ENCODE peak calls at places on chromosomes 5 and 9, in six cellular contexts. One of them, this sample, is unnamed.
A peak's percentile ranks its signal among the peaks of the same experiment; 100 is the strongest.

GRCh38 chr5:160333726-160334125 is 21.4 kb upstream of the CCNJL start:
- DNase-seq in left ventricle myocardium inferior: no peak
- DNase-seq in fibroblast of lung: peak; percentile 40
- DNase-seq in tibial nerve: no peak
- DNase-seq in psoas muscle: no peak
- DNase-seq in spleen: no peak
- DNase-seq in this sample: no peak

GRCh38 chr5:146745937-146746577 is 132.5 kb downstream of the PPP2R2B start:
- DNase-seq in left ventricle myocardium inferior: no peak
- DNase-seq in fibroblast of lung: peak; percentile 30
- DNase-seq in tibial nerve: no peak
- DNase-seq in psoas muscle: no peak
- DNase-seq in spleen: no peak
- DNase-seq in this sample: no peak

GRCh38 chr9:19174127-19174921 is 47.0 kb upstream of the PLIN2 start:
- DNase-seq in left ventricle myocardium inferior: peak; percentile 62
- DNase-seq in fibroblast of lung: peak; percentile 78
- DNase-seq in tibial nerve: peak; percentile 47
- DNase-seq in psoas muscle: peak; percentile 83
- DNase-seq in spleen: no peak
- DNase-seq in this sample: no peak

GRCh38 chr5:164562271-164562856 is 1056.9 kb downstream of the MAT2B start:
- DNase-seq in left ventricle myocardium inferior: no peak
- DNase-seq in fibroblast of lung: peak; percentile 18
- DNase-seq in tibial nerve: no peak
- DNase-seq in psoas muscle: no peak
- DNase-seq in spleen: no peak
- DNase-seq in this sample: no peak

GRCh38 chr9:108759399-108759798 is 96.4 kb downstream of the ACTL7B start:
- DNase-seq in left ventricle myocardium inferior: no peak
- DNase-seq in fibroblast of lung: no peak
- DNase-seq in tibial nerve: no peak
- DNase-seq in psoas muscle: no peak
- DNase-seq in spleen: no peak
- DNase-seq in this sample: no peak

GRCh38 chr5:150022163-150022540 is 21.6 kb downstream of the HMGXB3 start:
- DNase-seq in left ventricle myocardium inferior: no peak
- DNase-seq in fibroblast of lung: peak; percentile 95
- DNase-seq in tibial nerve: no peak
- DNase-seq in psoas muscle: no peak
- DNase-seq in spleen: no peak
- DNase-seq in this sample: peak; percentile 78

GRCh38 chr5:170179626-170180025 is 53.2 kb upstream of the C5orf58 start:
- DNase-seq in left ventricle myocardium inferior: no peak
- DNase-seq in fibroblast of lung: no peak
- DNase-seq in tibial nerve: no peak
- DNase-seq in psoas muscle: no peak
- DNase-seq in spleen: no peak
- DNase-seq in this sample: no peak

GRCh38 chr5:177189416-177189815 is 55.8 kb downstream of the NSD1 start:
- DNase-seq in left ventricle myocardium inferior: no peak
- DNase-seq in fibroblast of lung: peak; percentile 55
- DNase-seq in tibial nerve: no peak
- DNase-seq in psoas muscle: no peak
- DNase-seq in spleen: no peak
- DNase-seq in this sample: no peak

GRCh38 chr9:128764361-128764760 is 7.4 kb downstream of the ZER1 start:
- DNase-seq in left ventricle myocardium inferior: no peak
- DNase-seq in fibroblast of lung: no peak
- DNase-seq in tibial nerve: no peak
- DNase-seq in psoas muscle: no peak
- DNase-seq in spleen: no peak
- DNase-seq in this sample: no peak

GRCh38 chr5:74016373-74016772 is 390.4 kb downstream of the ARHGEF28 start:
- DNase-seq in left ventricle myocardium inferior: no peak
- DNase-seq in fibroblast of lung: no peak
- DNase-seq in tibial nerve: no peak
- DNase-seq in psoas muscle: no peak
- DNase-seq in spleen: no peak
- DNase-seq in this sample: no peak

GRCh38 chr5:14574891-14575496 is 6.6 kb upstream of the OTULINL start:
- DNase-seq in left ventricle myocardium inferior: peak; percentile 42
- DNase-seq in fibroblast of lung: no peak
- DNase-seq in tibial nerve: no peak
- DNase-seq in psoas muscle: peak; percentile 20
- DNase-seq in spleen: no peak
- DNase-seq in this sample: peak; percentile 27

GRCh38 chr5:138238034-138238433 is 24.9 kb upstream of the CDC23 start:
- DNase-seq in left ventricle myocardium inferior: no peak
- DNase-seq in fibroblast of lung: no peak
- DNase-seq in tibial nerve: no peak
- DNase-seq in psoas muscle: no peak
- DNase-seq in spleen: no peak
- DNase-seq in this sample: no peak

GRCh38 chr5:159527546-159527945 is 197.3 kb upstream of the IL12B start:
- DNase-seq in left ventricle myocardium inferior: no peak
- DNase-seq in fibroblast of lung: no peak
- DNase-seq in tibial nerve: no peak
- DNase-seq in psoas muscle: no peak
- DNase-seq in spleen: no peak
- DNase-seq in this sample: no peak

GRCh38 chr5:2262620-2263019 is 379.9 kb upstream of the IRX4 start:
- DNase-seq in left ventricle myocardium inferior: no peak
- DNase-seq in fibroblast of lung: no peak
- DNase-seq in tibial nerve: no peak
- DNase-seq in psoas muscle: no peak
- DNase-seq in spleen: no peak
- DNase-seq in this sample: no peak

GRCh38 chr9:118896356-118897000 is 472.8 kb downstream of the BRINP1 start:
- DNase-seq in left ventricle myocardium inferior: no peak
- DNase-seq in fibroblast of lung: peak; percentile 7
- DNase-seq in tibial nerve: no peak
- DNase-seq in psoas muscle: no peak
- DNase-seq in spleen: no peak
- DNase-seq in this sample: no peak

GRCh38 chr9:79565245-79565644 is 6.5 kb upstream of the TLE4 start:
- DNase-seq in left ventricle myocardium inferior: no peak
- DNase-seq in fibroblast of lung: no peak
- DNase-seq in tibial nerve: no peak
- DNase-seq in psoas muscle: no peak
- DNase-seq in spleen: no peak
- DNase-seq in this sample: no peak

GRCh38 chr5:39578887-39579497 is 154.2 kb upstream of the DAB2 start:
- DNase-seq in left ventricle myocardium inferior: no peak
- DNase-seq in fibroblast of lung: peak; percentile 17
- DNase-seq in tibial nerve: no peak
- DNase-seq in psoas muscle: no peak
- DNase-seq in spleen: no peak
- DNase-seq in this sample: no peak

GRCh38 chr9:118693645-118694044 is 675.6 kb downstream of the BRINP1 start:
- DNase-seq in left ventricle myocardium inferior: no peak
- DNase-seq in fibroblast of lung: no peak
- DNase-seq in tibial nerve: no peak
- DNase-seq in psoas muscle: no peak
- DNase-seq in spleen: no peak
- DNase-seq in this sample: no peak

GRCh38 chr5:58459276-58459859 is 518 bp downstream of the PLK2 start:
- DNase-seq in left ventricle myocardium inferior: peak; percentile 30
- DNase-seq in fibroblast of lung: no peak
- DNase-seq in tibial nerve: peak; percentile 19
- DNase-seq in psoas muscle: peak; percentile 34
- DNase-seq in spleen: no peak
- DNase-seq in this sample: no peak

GRCh38 chr5:80591352-80591751 is 21.3 kb upstream of the ANKRD34B start:
- DNase-seq in left ventricle myocardium inferior: no peak
- DNase-seq in fibroblast of lung: peak; percentile 42
- DNase-seq in tibial nerve: no peak
- DNase-seq in psoas muscle: no peak
- DNase-seq in spleen: no peak
- DNase-seq in this sample: no peak

GRCh38 chr5:14996997-14997396 is 125.4 kb upstream of the ANKH start:
- DNase-seq in left ventricle myocardium inferior: no peak
- DNase-seq in fibroblast of lung: no peak
- DNase-seq in tibial nerve: no peak
- DNase-seq in psoas muscle: no peak
- DNase-seq in spleen: no peak
- DNase-seq in this sample: no peak

GRCh38 chr5:140011297-140011802 is 31.7 kb downstream of the NRG2 start:
- DNase-seq in left ventricle myocardium inferior: peak; percentile 28
- DNase-seq in fibroblast of lung: peak; percentile 50
- DNase-seq in tibial nerve: no peak
- DNase-seq in psoas muscle: peak; percentile 66
- DNase-seq in spleen: no peak
- DNase-seq in this sample: peak; percentile 87

GRCh38 chr5:57753446-57753845 is 270.8 kb upstream of the ACTBL2 start:
- DNase-seq in left ventricle myocardium inferior: no peak
- DNase-seq in fibroblast of lung: no peak
- DNase-seq in tibial nerve: no peak
- DNase-seq in psoas muscle: no peak
- DNase-seq in spleen: no peak
- DNase-seq in this sample: no peak

GRCh38 chr9:98795970-98796363 is 388 bp downstream of the ANKS6 start:
- DNase-seq in left ventricle myocardium inferior: no peak
- DNase-seq in fibroblast of lung: no peak
- DNase-seq in tibial nerve: no peak
- DNase-seq in psoas muscle: peak; percentile 51
- DNase-seq in spleen: peak; percentile 88
- DNase-seq in this sample: no peak

GRCh38 chr5:36657563-36657995 is 51.2 kb downstream of the SLC1A3 start:
- DNase-seq in left ventricle myocardium inferior: peak; percentile 34
- DNase-seq in fibroblast of lung: peak; percentile 100
- DNase-seq in tibial nerve: peak; percentile 26
- DNase-seq in psoas muscle: peak; percentile 48
- DNase-seq in spleen: no peak
- DNase-seq in this sample: no peak

DNA sequence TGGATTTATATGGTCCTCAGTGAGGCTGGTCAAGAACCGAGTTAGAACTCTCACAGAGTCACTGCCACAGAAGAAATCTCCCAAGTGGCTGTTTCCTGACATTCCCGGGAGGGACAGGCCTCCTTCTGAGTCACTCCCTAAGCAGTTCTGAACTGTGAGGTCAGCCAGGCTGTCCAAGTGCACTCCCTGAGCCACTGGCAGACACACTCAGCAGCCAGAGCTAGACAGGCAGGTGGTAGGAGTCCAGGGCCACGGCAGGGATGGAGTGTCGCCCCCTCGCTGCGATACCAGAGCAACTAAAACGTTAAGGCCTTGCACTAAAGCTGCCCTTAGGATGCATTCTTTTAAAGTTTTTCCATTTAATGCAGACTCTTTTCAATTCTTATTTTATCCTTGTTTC is 3.4 kb downstream of the IL4 start:
- DNase-seq in left ventricle myocardium inferior: no peak
- DNase-seq in fibroblast of lung: peak; percentile 95
- DNase-seq in tibial nerve: no peak
- DNase-seq in psoas muscle: peak; percentile 39
- DNase-seq in spleen: peak; percentile 75
- DNase-seq in this sample: peak; percentile 70
- TF ChIP-seq CTCF in left ventricle myocardium inferior: no peak
- TF ChIP-seq CTCF in fibroblast of lung: peak; percentile 40
- TF ChIP-seq CTCF in tibial nerve: no peak
- TF ChIP-seq CTCF in psoas muscle: peak; percentile 7
- TF ChIP-seq CTCF in spleen: no peak
- TF ChIP-seq CTCF in this sample: no peak

GRCh38 chr5:6482735-6483134 is 34.1 kb downstream of the UBE2QL1 start:
- DNase-seq in left ventricle myocardium inferior: no peak
- DNase-seq in fibroblast of lung: no peak
- DNase-seq in tibial nerve: no peak
- DNase-seq in psoas muscle: no peak
- DNase-seq in spleen: no peak
- DNase-seq in this sample: no peak

GRCh38 chr5:6478793-6479192 is 30.1 kb downstream of the UBE2QL1 start:
- DNase-seq in left ventricle myocardium inferior: no peak
- DNase-seq in fibroblast of lung: no peak
- DNase-seq in tibial nerve: no peak
- DNase-seq in psoas muscle: no peak
- DNase-seq in spleen: no peak
- DNase-seq in this sample: no peak

GRCh38 chr5:6484446-6484845 is 35.8 kb downstream of the UBE2QL1 start:
- DNase-seq in left ventricle myocardium inferior: no peak
- DNase-seq in fibroblast of lung: no peak
- DNase-seq in tibial nerve: no peak
- DNase-seq in psoas muscle: no peak
- DNase-seq in spleen: no peak
- DNase-seq in this sample: no peak

GRCh38 chr5:6483880-6484382 is 35.3 kb downstream of the UBE2QL1 start:
- DNase-seq in left ventricle myocardium inferior: no peak
- DNase-seq in fibroblast of lung: no peak
- DNase-seq in tibial nerve: no peak
- DNase-seq in psoas muscle: no peak
- DNase-seq in spleen: no peak
- DNase-seq in this sample: no peak

GRCh38 chr5:6480133-6481051 is 31.7 kb downstream of the UBE2QL1 start:
- DNase-seq in left ventricle myocardium inferior: no peak
- DNase-seq in fibroblast of lung: no peak
- DNase-seq in tibial nerve: no peak
- DNase-seq in psoas muscle: no peak
- DNase-seq in spleen: no peak
- DNase-seq in this sample: no peak
- TF ChIP-seq CTCF in left ventricle myocardium inferior: no peak
- TF ChIP-seq CTCF in fibroblast of lung: no peak
- TF ChIP-seq CTCF in tibial nerve: no peak
- TF ChIP-seq CTCF in psoas muscle: no peak
- TF ChIP-seq CTCF in spleen: no peak
- TF ChIP-seq CTCF in this sample: no peak

GRCh38 chr5:157510682-157511081 is 50.7 kb downstream of the NIPAL4 start:
- DNase-seq in left ventricle myocardium inferior: no peak
- DNase-seq in fibroblast of lung: no peak
- DNase-seq in tibial nerve: no peak
- DNase-seq in psoas muscle: no peak
- DNase-seq in spleen: no peak
- DNase-seq in this sample: no peak
- TF ChIP-seq CTCF in left ventricle myocardium inferior: no peak
- TF ChIP-seq CTCF in fibroblast of lung: no peak
- TF ChIP-seq CTCF in tibial nerve: no peak
- TF ChIP-seq CTCF in psoas muscle: no peak
- TF ChIP-seq CTCF in spleen: no peak
- TF ChIP-seq CTCF in this sample: no peak

GRCh38 chr9:5321058-5321457 is 16.5 kb upstream of the RLN2 start:
- DNase-seq in left ventricle myocardium inferior: no peak
- DNase-seq in fibroblast of lung: no peak
- DNase-seq in tibial nerve: no peak
- DNase-seq in psoas muscle: no peak
- DNase-seq in spleen: no peak
- DNase-seq in this sample: no peak
- TF ChIP-seq CTCF in left ventricle myocardium inferior: no peak
- TF ChIP-seq CTCF in fibroblast of lung: no peak
- TF ChIP-seq CTCF in tibial nerve: no peak
- TF ChIP-seq CTCF in psoas muscle: no peak
- TF ChIP-seq CTCF in spleen: no peak
- TF ChIP-seq CTCF in this sample: no peak

DNA sequence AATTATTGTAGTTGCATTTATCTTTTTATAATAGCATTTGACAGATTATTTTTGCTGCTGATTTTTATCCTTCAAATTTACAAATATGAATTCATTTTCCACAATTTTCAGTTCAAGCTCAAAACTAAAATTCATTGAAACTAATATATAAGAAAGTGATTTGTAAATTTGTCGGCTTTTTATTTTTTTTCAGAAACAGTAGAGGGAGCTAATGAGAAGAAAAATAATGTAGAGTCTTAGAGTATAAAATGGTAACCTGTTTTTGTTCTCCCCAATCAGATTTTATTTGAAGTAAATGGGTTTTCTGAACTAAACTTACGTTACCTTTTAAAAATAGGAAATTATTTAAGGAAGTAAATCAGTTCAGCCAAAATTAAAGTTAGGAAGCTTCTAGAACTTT is 19.2 kb downstream of the PRRC1 start:
- DNase-seq in left ventricle myocardium inferior: no peak
- DNase-seq in fibroblast of lung: no peak
- DNase-seq in tibial nerve: no peak
- DNase-seq in psoas muscle: no peak
- DNase-seq in spleen: no peak
- DNase-seq in this sample: no peak
- TF ChIP-seq CTCF in left ventricle myocardium inferior: peak; percentile 37
- TF ChIP-seq CTCF in fibroblast of lung: no peak
- TF ChIP-seq CTCF in tibial nerve: no peak
- TF ChIP-seq CTCF in psoas muscle: peak; percentile 33
- TF ChIP-seq CTCF in spleen: no peak
- TF ChIP-seq CTCF in this sample: peak; percentile 39

This sample was measured in Panc1.